ENCODE peak calls at places on chromosomes 13 and 19, in five cellular contexts. X is K562, M is HepG2, U is GM23338, Z is GM12878. F is an unnamed sample.
A peak's percentile ranks its signal among the peaks of the same experiment; 100 is the strongest.

GRCh38 chr13:51260154-51260553 is 38.0 kb downstream of the FAM124A start:
- ATAC-seq in X (no peak), M (peak; percentile 25), U (no peak), Z (no peak), F (no peak)

GRCh38 chr19:17236414-17236716 is 9.4 kb downstream of the NR2F6 start:
- ATAC-seq in X (peak; percentile 6), M (no peak), U (peak; percentile 6), Z (no peak), F (no peak)

GRCh38 chr19:12052057-12052570 is 647 bp downstream of the ZNF878 start:
- ATAC-seq in X (no peak), M (peak; percentile 8), U (no peak), Z (peak; percentile 44), F (no peak)

GRCh38 chr13:25886438-25887214 is 165.2 kb downstream of the SHISA2 start:
- ATAC-seq in X (no peak), M (no peak), U (no peak), Z (no peak), F (no peak)

GRCh38 chr19:51501594-51502263 is at the start of gene SIGLEC12:
- ATAC-seq in X (no peak), M (no peak), U (no peak), Z (no peak), F (peak; percentile 19)

GRCh38 chr13:106568225-106569003 is 477 bp upstream of the ARGLU1 start:
- ATAC-seq in X (peak; percentile 2), M (peak; percentile 43), U (peak; percentile 3), Z (peak; percentile 14), F (no peak)

GRCh38 chr19:48186541-48186991 is 16.1 kb downstream of the ZSWIM9 start:
- ATAC-seq in X (no peak), M (no peak), U (no peak), Z (peak; percentile 86), F (no peak)

GRCh38 chr13:27432180-27432579 is 7.8 kb downstream of the GTF3A start:
- ATAC-seq in X (no peak), M (no peak), U (no peak), Z (no peak), F (no peak)

GRCh38 chr19:17244618-17245534 is 843 bp downstream of the NR2F6 start:
- ATAC-seq in X (no peak), M (no peak), U (no peak), Z (no peak), F (peak; percentile 9)

DNA sequence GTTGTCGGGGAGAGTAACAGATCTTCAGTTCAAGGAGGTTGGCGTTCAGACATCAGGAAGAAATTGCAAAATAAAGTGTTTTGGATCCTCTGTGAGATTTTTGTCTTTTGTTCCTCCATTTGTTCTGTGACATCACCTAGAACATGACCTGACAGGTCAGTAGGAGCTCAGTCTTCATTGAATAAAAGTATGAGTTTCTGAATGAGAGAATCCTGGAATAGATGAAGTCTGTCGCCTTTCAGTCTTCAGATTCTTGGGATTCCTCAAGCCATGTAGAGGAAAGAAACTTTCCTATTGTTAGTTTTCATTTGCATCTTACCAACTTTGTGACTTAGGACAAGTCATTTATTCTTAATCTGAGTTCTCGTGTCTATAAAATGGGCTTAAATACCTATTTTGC is 14.4 kb downstream of the ARHGAP35 start:
- ATAC-seq in X (no peak), M (no peak), U (peak; percentile 66), Z (no peak), F (no peak)
- H3K27ac ChIP-seq in X (no peak overlapping the region), M (peak overlapping the region; percentile 14), U (peak overlapping the region; percentile 77), Z (no peak overlapping the region), F (no peak overlapping the region)

GRCh38 chr19:19554074-19555023 is 16.3 kb downstream of the CILP2 start:
- ATAC-seq in X (peak; percentile 88), M (peak; percentile 58), U (peak; percentile 83), Z (peak; percentile 80), F (peak; percentile 22)
- TF ChIP-seq CTCF in X (peak; percentile 87), M (peak; percentile 68), U (peak; percentile 85), Z (peak; percentile 75), F (peak; percentile 80)

GRCh38 chr13:40148103-40148502 is 492.6 kb downstream of the COG6 start:
- ATAC-seq in X (no peak), M (no peak), U (no peak), Z (peak; percentile 26), F (no peak)

GRCh38 chr13:40148742-40149141 is 493.3 kb downstream of the COG6 start:
- ATAC-seq in X (no peak), M (no peak), U (no peak), Z (no peak), F (no peak)

GRCh38 chr13:40146586-40147240 is 491.3 kb downstream of the COG6 start:
- ATAC-seq in X (no peak), M (no peak), U (no peak), Z (no peak), F (no peak)

GRCh38 chr13:40152145-40152544 is 496.7 kb downstream of the COG6 start:
- ATAC-seq in X (no peak), M (no peak), U (no peak), Z (no peak), F (no peak)

DNA sequence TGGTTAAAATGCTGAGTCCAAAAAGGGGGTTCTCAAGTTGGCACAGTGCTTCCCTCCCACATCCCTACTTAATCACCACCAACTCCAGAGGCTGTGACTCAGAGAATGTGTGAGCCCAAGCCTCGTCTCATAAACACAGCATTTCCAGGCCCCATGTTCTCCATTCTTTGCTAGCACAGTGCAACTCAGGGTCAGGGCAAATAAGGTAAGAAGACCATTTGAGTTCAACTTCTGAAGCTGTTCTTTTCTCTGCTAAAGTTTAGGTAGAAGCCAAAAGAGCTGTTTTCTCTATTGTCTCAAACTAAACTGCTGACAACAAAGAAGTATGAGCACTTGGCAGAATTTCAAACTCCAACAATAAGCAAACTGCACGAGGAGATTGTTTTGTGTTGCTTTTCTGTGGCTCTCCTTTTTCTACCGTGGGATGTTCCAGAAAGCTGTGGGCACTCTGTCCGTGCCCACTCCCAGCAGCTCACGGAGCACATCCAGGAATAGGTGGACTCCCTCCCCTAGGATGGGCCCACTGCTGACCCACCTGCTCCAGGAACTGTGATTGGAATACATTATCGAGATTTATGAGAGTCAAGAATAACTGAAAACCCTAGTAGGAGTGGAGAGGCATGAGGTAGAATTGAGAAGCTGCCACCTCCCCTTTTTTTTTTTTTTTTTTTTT is 494.3 kb downstream of the COG6 start:
- ATAC-seq in X (no peak), M (no peak), U (no peak), Z (no peak), F (peak; percentile 88)
- TF ChIP-seq POLR2AphosphoS5 in X (no peak), M (no peak), U (no peak), Z (no peak), F (peak; percentile 93)

GRCh38 chr19:15038304-15038703 is 11.0 kb upstream of the CASP14 start:
- ATAC-seq in X (no peak), M (no peak), U (no peak), Z (no peak), F (no peak)

GRCh38 chr19:15047680-15048079 is 1.6 kb upstream of the CASP14 start:
- ATAC-seq in X (no peak), M (no peak), U (no peak), Z (no peak), F (no peak)

DNA sequence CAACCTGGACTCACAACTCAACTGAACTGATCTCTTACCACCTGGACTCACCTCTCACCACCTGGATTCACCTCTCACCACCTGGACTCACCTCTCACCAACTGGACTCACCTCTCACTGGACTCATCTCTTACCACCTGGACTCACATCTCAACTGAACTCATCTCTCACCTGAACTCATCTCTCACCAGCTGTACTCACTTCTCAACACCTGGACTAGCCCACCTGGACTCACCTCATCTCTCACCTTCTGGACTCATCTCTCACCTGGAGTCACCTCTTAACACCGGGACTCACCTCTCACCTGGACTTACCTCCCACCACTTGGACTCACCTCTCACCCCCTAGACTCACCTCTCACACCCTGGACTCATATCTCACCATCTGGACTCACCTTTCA is 7.3 kb upstream of the CASP14 start:
- ATAC-seq in X (no peak), M (no peak), U (no peak), Z (no peak), F (no peak)
- H3K27ac ChIP-seq in X (no peak overlapping the region), M (no peak overlapping the region), U (no peak overlapping the region), Z (no peak overlapping the region), F (no peak overlapping the region)

GRCh38 chr19:7333198-7334118 is 15.3 kb upstream of the ARHGEF18 start:
- ATAC-seq in X (no peak), M (no peak), U (no peak), Z (peak; percentile 60), F (no peak)

GRCh38 chr19:7331446-7331845 is 17.3 kb upstream of the ARHGEF18 start:
- ATAC-seq in X (no peak), M (no peak), U (no peak), Z (no peak), F (no peak)

GRCh38 chr19:7326105-7326877 is 22.4 kb upstream of the ARHGEF18 start:
- ATAC-seq in X (peak; percentile 82), M (no peak), U (peak; percentile 92), Z (peak; percentile 52), F (no peak)

GRCh38 chr19:7327802-7328201 is 20.9 kb upstream of the ARHGEF18 start:
- ATAC-seq in X (no peak), M (no peak), U (no peak), Z (no peak), F (no peak)

DNA sequence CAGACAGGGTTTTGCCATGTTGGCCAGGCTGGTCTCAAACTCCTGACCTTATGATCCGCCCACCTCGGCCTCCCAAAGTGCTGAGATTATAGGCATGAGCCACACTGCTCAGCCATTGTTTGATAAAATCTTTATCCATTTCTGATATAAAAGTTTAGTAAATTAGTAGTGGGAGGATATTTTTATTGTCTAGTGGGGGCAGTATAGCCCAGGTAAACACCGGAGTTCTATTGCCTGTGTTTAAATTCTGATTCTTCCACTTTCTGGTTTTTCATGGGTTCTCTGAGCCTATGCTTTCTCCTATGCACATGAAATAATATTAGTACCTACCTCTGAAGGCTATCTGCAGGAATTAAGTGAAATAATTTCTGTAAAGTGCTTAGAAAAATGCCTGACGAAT is 20.1 kb upstream of the ARHGEF18 start:
- ATAC-seq in X (no peak), M (no peak), U (no peak), Z (peak; percentile 53), F (no peak)
- TF ChIP-seq CTCF in X (no peak), M (no peak), U (no peak), Z (peak; percentile 14), F (no peak)